ENCODE peak calls at places on chromosomes 1 and 21, in nine cellular contexts. One of them, this sample, is unnamed.

GRCh38 chr1:61270761-61271411 is 188.5 kb downstream of the NFIA start:
- DNase-seq in heart left ventricle: no peak
- DNase-seq in left ventricle myocardium superior: no peak
- DNase-seq in anterior cingulate cortex: no peak
- DNase-seq in mammary epithelial cell: no peak
- DNase-seq in kidney epithelial cell: no peak
- DNase-seq in GM23338: no peak
- DNase-seq in activated CD4-positive, CD25-positive, alpha-beta regulatory T cell treated with anti-CD3 and anti-CD28 coated beads, Interleukin-2, amount 50 U/mL, for 72 hours: no peak
- DNase-seq in T-cell: no peak
- DNase-seq in this sample: no peak

GRCh38 chr21:42218836-42219605 is at the start of gene ABCG1:
- DNase-seq in kidney epithelial cell: no peak
- DNase-seq in anterior cingulate cortex: peak; percentile 34
- DNase-seq in heart left ventricle: peak; percentile 67
- DNase-seq in left ventricle myocardium superior: peak; percentile 78
- DNase-seq in mammary epithelial cell: peak; percentile 36
- DNase-seq in GM23338: peak; percentile 87
- DNase-seq in T-cell: peak; percentile 43
- DNase-seq in activated CD4-positive, CD25-positive, alpha-beta regulatory T cell treated with anti-CD3 and anti-CD28 coated beads, Interleukin-2, amount 50 U/mL, for 72 hours: peak; percentile 51
- DNase-seq in this sample: peak; percentile 54

GRCh38 chr21:32403201-32403701 is 9.3 kb upstream of the EVA1C start:
- DNase-seq in kidney epithelial cell: no peak
- DNase-seq in activated CD4-positive, CD25-positive, alpha-beta regulatory T cell treated with anti-CD3 and anti-CD28 coated beads, Interleukin-2, amount 50 U/mL, for 72 hours: no peak
- DNase-seq in T-cell: peak; percentile 11
- DNase-seq in anterior cingulate cortex: peak; percentile 31
- DNase-seq in GM23338: peak; percentile 92
- DNase-seq in mammary epithelial cell: peak; percentile 47
- DNase-seq in left ventricle myocardium superior: peak; percentile 57
- DNase-seq in heart left ventricle: peak; percentile 63
- DNase-seq in this sample: peak; percentile 50

GRCh38 chr1:5001466-5001865 is 347.1 kb downstream of the AJAP1 start:
- DNase-seq in anterior cingulate cortex: no peak
- DNase-seq in heart left ventricle: no peak
- DNase-seq in T-cell: no peak
- DNase-seq in GM23338: no peak
- DNase-seq in activated CD4-positive, CD25-positive, alpha-beta regulatory T cell treated with anti-CD3 and anti-CD28 coated beads, Interleukin-2, amount 50 U/mL, for 72 hours: no peak
- DNase-seq in mammary epithelial cell: no peak
- DNase-seq in kidney epithelial cell: no peak
- DNase-seq in left ventricle myocardium superior: no peak
- DNase-seq in this sample: no peak

GRCh38 chr1:27391511-27392095 is 819 bp upstream of the GPR3 start:
- DNase-seq in activated CD4-positive, CD25-positive, alpha-beta regulatory T cell treated with anti-CD3 and anti-CD28 coated beads, Interleukin-2, amount 50 U/mL, for 72 hours: no peak
- DNase-seq in kidney epithelial cell: no peak
- DNase-seq in T-cell: no peak
- DNase-seq in anterior cingulate cortex: peak; percentile 20
- DNase-seq in heart left ventricle: peak; percentile 74
- DNase-seq in mammary epithelial cell: peak; percentile 50
- DNase-seq in left ventricle myocardium superior: peak; percentile 65
- DNase-seq in GM23338: peak; percentile 90
- DNase-seq in this sample: peak; percentile 58

GRCh38 chr1:241782396-241782795 is 65.6 kb upstream of the EXO1 start:
- DNase-seq in kidney epithelial cell: no peak
- DNase-seq in mammary epithelial cell: no peak
- DNase-seq in left ventricle myocardium superior: no peak
- DNase-seq in activated CD4-positive, CD25-positive, alpha-beta regulatory T cell treated with anti-CD3 and anti-CD28 coated beads, Interleukin-2, amount 50 U/mL, for 72 hours: no peak
- DNase-seq in T-cell: no peak
- DNase-seq in anterior cingulate cortex: no peak
- DNase-seq in GM23338: no peak
- DNase-seq in heart left ventricle: no peak
- DNase-seq in this sample: no peak

GRCh38 chr1:67614511-67614934 is 70.5 kb upstream of the GADD45A start:
- DNase-seq in kidney epithelial cell: no peak
- DNase-seq in GM23338: no peak
- DNase-seq in activated CD4-positive, CD25-positive, alpha-beta regulatory T cell treated with anti-CD3 and anti-CD28 coated beads, Interleukin-2, amount 50 U/mL, for 72 hours: no peak
- DNase-seq in anterior cingulate cortex: no peak
- DNase-seq in left ventricle myocardium superior: no peak
- DNase-seq in T-cell: no peak
- DNase-seq in mammary epithelial cell: peak; percentile 66
- DNase-seq in heart left ventricle: no peak
- DNase-seq in this sample: no peak

GRCh38 chr1:23598424-23598823 is 39.1 kb upstream of the ID3 start:
- DNase-seq in activated CD4-positive, CD25-positive, alpha-beta regulatory T cell treated with anti-CD3 and anti-CD28 coated beads, Interleukin-2, amount 50 U/mL, for 72 hours: no peak
- DNase-seq in left ventricle myocardium superior: no peak
- DNase-seq in mammary epithelial cell: no peak
- DNase-seq in anterior cingulate cortex: no peak
- DNase-seq in T-cell: no peak
- DNase-seq in kidney epithelial cell: no peak
- DNase-seq in heart left ventricle: no peak
- DNase-seq in GM23338: peak; percentile 98
- DNase-seq in this sample: no peak

GRCh38 chr1:22689505-22689904 is 21.1 kb upstream of the EPHB2 start:
- DNase-seq in anterior cingulate cortex: no peak
- DNase-seq in kidney epithelial cell: peak; percentile 99
- DNase-seq in left ventricle myocardium superior: no peak
- DNase-seq in activated CD4-positive, CD25-positive, alpha-beta regulatory T cell treated with anti-CD3 and anti-CD28 coated beads, Interleukin-2, amount 50 U/mL, for 72 hours: no peak
- DNase-seq in T-cell: no peak
- DNase-seq in mammary epithelial cell: peak; percentile 71
- DNase-seq in heart left ventricle: no peak
- DNase-seq in GM23338: no peak
- DNase-seq in this sample: no peak

GRCh38 chr1:220300442-220301121 is 28.3 kb upstream of the RAB3GAP2 start:
- DNase-seq in heart left ventricle: peak; percentile 77
- DNase-seq in kidney epithelial cell: peak; percentile 90
- DNase-seq in activated CD4-positive, CD25-positive, alpha-beta regulatory T cell treated with anti-CD3 and anti-CD28 coated beads, Interleukin-2, amount 50 U/mL, for 72 hours: no peak
- DNase-seq in left ventricle myocardium superior: peak; percentile 64
- DNase-seq in anterior cingulate cortex: no peak
- DNase-seq in mammary epithelial cell: peak; percentile 76
- DNase-seq in T-cell: no peak
- DNase-seq in GM23338: peak; percentile 64
- DNase-seq in this sample: peak; percentile 67

GRCh38 chr1:168386949-168387586 is 106.4 kb downstream of the TBX19 start:
- DNase-seq in kidney epithelial cell: peak; percentile 37
- DNase-seq in mammary epithelial cell: peak; percentile 94
- DNase-seq in T-cell: peak; percentile 68
- DNase-seq in heart left ventricle: peak; percentile 23
- DNase-seq in activated CD4-positive, CD25-positive, alpha-beta regulatory T cell treated with anti-CD3 and anti-CD28 coated beads, Interleukin-2, amount 50 U/mL, for 72 hours: peak; percentile 55
- DNase-seq in GM23338: peak; percentile 81
- DNase-seq in anterior cingulate cortex: peak; percentile 30
- DNase-seq in left ventricle myocardium superior: peak; percentile 52
- DNase-seq in this sample: no peak

GRCh38 chr1:184392779-184393522 is 6.1 kb downstream of the C1orf21 start:
- DNase-seq in GM23338: no peak
- DNase-seq in anterior cingulate cortex: no peak
- DNase-seq in heart left ventricle: no peak
- DNase-seq in left ventricle myocardium superior: no peak
- DNase-seq in T-cell: no peak
- DNase-seq in mammary epithelial cell: peak; percentile 39
- DNase-seq in kidney epithelial cell: no peak
- DNase-seq in activated CD4-positive, CD25-positive, alpha-beta regulatory T cell treated with anti-CD3 and anti-CD28 coated beads, Interleukin-2, amount 50 U/mL, for 72 hours: no peak
- DNase-seq in this sample: no peak

GRCh38 chr1:8019229-8019620 is 6.9 kb downstream of the ERRFI1 start:
- DNase-seq in anterior cingulate cortex: no peak
- DNase-seq in kidney epithelial cell: no peak
- DNase-seq in activated CD4-positive, CD25-positive, alpha-beta regulatory T cell treated with anti-CD3 and anti-CD28 coated beads, Interleukin-2, amount 50 U/mL, for 72 hours: no peak
- DNase-seq in left ventricle myocardium superior: no peak
- DNase-seq in heart left ventricle: no peak
- DNase-seq in T-cell: no peak
- DNase-seq in GM23338: no peak
- DNase-seq in mammary epithelial cell: no peak
- DNase-seq in this sample: no peak

GRCh38 chr1:225437710-225438437 is 10.0 kb upstream of the LBR start:
- DNase-seq in T-cell: no peak
- DNase-seq in activated CD4-positive, CD25-positive, alpha-beta regulatory T cell treated with anti-CD3 and anti-CD28 coated beads, Interleukin-2, amount 50 U/mL, for 72 hours: no peak
- DNase-seq in left ventricle myocardium superior: no peak
- DNase-seq in heart left ventricle: no peak
- DNase-seq in mammary epithelial cell: no peak
- DNase-seq in kidney epithelial cell: no peak
- DNase-seq in GM23338: peak; percentile 61
- DNase-seq in anterior cingulate cortex: no peak
- DNase-seq in this sample: no peak

GRCh38 chr1:241675983-241676382 is 23.9 kb downstream of the WDR64 start:
- DNase-seq in activated CD4-positive, CD25-positive, alpha-beta regulatory T cell treated with anti-CD3 and anti-CD28 coated beads, Interleukin-2, amount 50 U/mL, for 72 hours: no peak
- DNase-seq in mammary epithelial cell: no peak
- DNase-seq in T-cell: no peak
- DNase-seq in kidney epithelial cell: no peak
- DNase-seq in heart left ventricle: no peak
- DNase-seq in GM23338: no peak
- DNase-seq in anterior cingulate cortex: no peak
- DNase-seq in left ventricle myocardium superior: no peak
- DNase-seq in this sample: no peak

GRCh38 chr1:23436520-23437354 is 12.2 kb upstream of the TCEA3 start:
- DNase-seq in left ventricle myocardium superior: no peak
- DNase-seq in kidney epithelial cell: no peak
- DNase-seq in GM23338: peak; percentile 97
- DNase-seq in mammary epithelial cell: no peak
- DNase-seq in activated CD4-positive, CD25-positive, alpha-beta regulatory T cell treated with anti-CD3 and anti-CD28 coated beads, Interleukin-2, amount 50 U/mL, for 72 hours: no peak
- DNase-seq in heart left ventricle: no peak
- DNase-seq in anterior cingulate cortex: no peak
- DNase-seq in T-cell: peak; percentile 21
- DNase-seq in this sample: no peak

GRCh38 chr1:28074892-28075511 is 13.4 kb downstream of the EYA3 start:
- DNase-seq in heart left ventricle: no peak
- DNase-seq in left ventricle myocardium superior: no peak
- DNase-seq in kidney epithelial cell: no peak
- DNase-seq in anterior cingulate cortex: no peak
- DNase-seq in mammary epithelial cell: no peak
- DNase-seq in GM23338: no peak
- DNase-seq in T-cell: no peak
- DNase-seq in activated CD4-positive, CD25-positive, alpha-beta regulatory T cell treated with anti-CD3 and anti-CD28 coated beads, Interleukin-2, amount 50 U/mL, for 72 hours: no peak
- DNase-seq in this sample: no peak

GRCh38 chr1:111654839-111655238 is 35.2 kb downstream of the RAP1A start:
- DNase-seq in left ventricle myocardium superior: no peak
- DNase-seq in mammary epithelial cell: no peak
- DNase-seq in T-cell: no peak
- DNase-seq in GM23338: no peak
- DNase-seq in heart left ventricle: no peak
- DNase-seq in anterior cingulate cortex: no peak
- DNase-seq in kidney epithelial cell: no peak
- DNase-seq in activated CD4-positive, CD25-positive, alpha-beta regulatory T cell treated with anti-CD3 and anti-CD28 coated beads, Interleukin-2, amount 50 U/mL, for 72 hours: no peak
- DNase-seq in this sample: no peak

GRCh38 chr1:3551711-3552110 is 59.6 kb downstream of the MEGF6 start:
- DNase-seq in kidney epithelial cell: no peak
- DNase-seq in activated CD4-positive, CD25-positive, alpha-beta regulatory T cell treated with anti-CD3 and anti-CD28 coated beads, Interleukin-2, amount 50 U/mL, for 72 hours: no peak
- DNase-seq in GM23338: no peak
- DNase-seq in T-cell: no peak
- DNase-seq in left ventricle myocardium superior: no peak
- DNase-seq in heart left ventricle: no peak
- DNase-seq in anterior cingulate cortex: no peak
- DNase-seq in mammary epithelial cell: no peak
- DNase-seq in this sample: no peak

GRCh38 chr1:178330848-178331497 is 165.8 kb downstream of the CLEC20A start:
- DNase-seq in anterior cingulate cortex: no peak
- DNase-seq in heart left ventricle: no peak
- DNase-seq in kidney epithelial cell: no peak
- DNase-seq in mammary epithelial cell: no peak
- DNase-seq in left ventricle myocardium superior: no peak
- DNase-seq in GM23338: no peak
- DNase-seq in T-cell: no peak
- DNase-seq in activated CD4-positive, CD25-positive, alpha-beta regulatory T cell treated with anti-CD3 and anti-CD28 coated beads, Interleukin-2, amount 50 U/mL, for 72 hours: no peak
- DNase-seq in this sample: no peak

GRCh38 chr1:3817821-3818597 is 21.7 kb upstream of the LRRC47 start:
- DNase-seq in kidney epithelial cell: no peak
- DNase-seq in anterior cingulate cortex: no peak
- DNase-seq in GM23338: no peak
- DNase-seq in mammary epithelial cell: no peak
- DNase-seq in heart left ventricle: no peak
- DNase-seq in T-cell: no peak
- DNase-seq in left ventricle myocardium superior: no peak
- DNase-seq in activated CD4-positive, CD25-positive, alpha-beta regulatory T cell treated with anti-CD3 and anti-CD28 coated beads, Interleukin-2, amount 50 U/mL, for 72 hours: no peak
- DNase-seq in this sample: no peak

GRCh38 chr21:36835383-36835795 is 131.1 kb downstream of the HLCS start:
- DNase-seq in anterior cingulate cortex: no peak
- DNase-seq in mammary epithelial cell: no peak
- DNase-seq in kidney epithelial cell: no peak
- DNase-seq in heart left ventricle: peak; percentile 50
- DNase-seq in left ventricle myocardium superior: peak; percentile 62
- DNase-seq in GM23338: no peak
- DNase-seq in T-cell: no peak
- DNase-seq in activated CD4-positive, CD25-positive, alpha-beta regulatory T cell treated with anti-CD3 and anti-CD28 coated beads, Interleukin-2, amount 50 U/mL, for 72 hours: no peak
- DNase-seq in this sample: peak; percentile 48

GRCh38 chr21:23968722-23969647 is 1638.3 kb downstream of the MRPL39 start:
- DNase-seq in heart left ventricle: no peak
- DNase-seq in kidney epithelial cell: no peak
- DNase-seq in left ventricle myocardium superior: no peak
- DNase-seq in T-cell: peak; percentile 75
- DNase-seq in mammary epithelial cell: no peak
- DNase-seq in anterior cingulate cortex: no peak
- DNase-seq in GM23338: peak; percentile 84
- DNase-seq in activated CD4-positive, CD25-positive, alpha-beta regulatory T cell treated with anti-CD3 and anti-CD28 coated beads, Interleukin-2, amount 50 U/mL, for 72 hours: peak; percentile 51
- DNase-seq in this sample: no peak

GRCh38 chr1:68211781-68212180 is 20.5 kb downstream of the WLS start:
- DNase-seq in mammary epithelial cell: no peak
- DNase-seq in GM23338: no peak
- DNase-seq in kidney epithelial cell: no peak
- DNase-seq in anterior cingulate cortex: no peak
- DNase-seq in left ventricle myocardium superior: no peak
- DNase-seq in T-cell: no peak
- DNase-seq in heart left ventricle: no peak
- DNase-seq in activated CD4-positive, CD25-positive, alpha-beta regulatory T cell treated with anti-CD3 and anti-CD28 coated beads, Interleukin-2, amount 50 U/mL, for 72 hours: no peak
- DNase-seq in this sample: no peak

GRCh38 chr1:17653728-17654351 is 101.3 kb upstream of the ACTL8 start:
- DNase-seq in GM23338: peak; percentile 80
- DNase-seq in kidney epithelial cell: no peak
- DNase-seq in T-cell: no peak
- DNase-seq in left ventricle myocardium superior: peak; percentile 58
- DNase-seq in activated CD4-positive, CD25-positive, alpha-beta regulatory T cell treated with anti-CD3 and anti-CD28 coated beads, Interleukin-2, amount 50 U/mL, for 72 hours: no peak
- DNase-seq in heart left ventricle: no peak
- DNase-seq in mammary epithelial cell: no peak
- DNase-seq in anterior cingulate cortex: peak; percentile 14
- DNase-seq in this sample: no peak

GRCh38 chr1:244100691-244101453 is 49.8 kb downstream of the ZBTB18 start:
- DNase-seq in T-cell: no peak
- DNase-seq in activated CD4-positive, CD25-positive, alpha-beta regulatory T cell treated with anti-CD3 and anti-CD28 coated beads, Interleukin-2, amount 50 U/mL, for 72 hours: no peak
- DNase-seq in mammary epithelial cell: no peak
- DNase-seq in left ventricle myocardium superior: no peak
- DNase-seq in GM23338: no peak
- DNase-seq in heart left ventricle: no peak
- DNase-seq in kidney epithelial cell: no peak
- DNase-seq in anterior cingulate cortex: no peak
- DNase-seq in this sample: no peak

GRCh38 chr1:75632350-75632949 is 21.5 kb upstream of the SLC44A5 start:
- DNase-seq in anterior cingulate cortex: no peak
- DNase-seq in GM23338: peak; percentile 72
- DNase-seq in T-cell: no peak
- DNase-seq in heart left ventricle: no peak
- DNase-seq in activated CD4-positive, CD25-positive, alpha-beta regulatory T cell treated with anti-CD3 and anti-CD28 coated beads, Interleukin-2, amount 50 U/mL, for 72 hours: no peak
- DNase-seq in mammary epithelial cell: peak; percentile 11
- DNase-seq in kidney epithelial cell: no peak
- DNase-seq in left ventricle myocardium superior: no peak
- DNase-seq in this sample: no peak

GRCh38 chr21:45507523-45507875 is 34.7 kb downstream of the SLC19A1 start:
- DNase-seq in heart left ventricle: no peak
- DNase-seq in kidney epithelial cell: no peak
- DNase-seq in mammary epithelial cell: no peak
- DNase-seq in activated CD4-positive, CD25-positive, alpha-beta regulatory T cell treated with anti-CD3 and anti-CD28 coated beads, Interleukin-2, amount 50 U/mL, for 72 hours: no peak
- DNase-seq in GM23338: no peak
- DNase-seq in anterior cingulate cortex: no peak
- DNase-seq in left ventricle myocardium superior: peak; percentile 24
- DNase-seq in T-cell: no peak
- DNase-seq in this sample: no peak

GRCh38 chr1:185720633-185721272 is 13.4 kb upstream of the HMCN1 start:
- DNase-seq in heart left ventricle: no peak
- DNase-seq in anterior cingulate cortex: no peak
- DNase-seq in activated CD4-positive, CD25-positive, alpha-beta regulatory T cell treated with anti-CD3 and anti-CD28 coated beads, Interleukin-2, amount 50 U/mL, for 72 hours: no peak
- DNase-seq in kidney epithelial cell: no peak
- DNase-seq in mammary epithelial cell: peak; percentile 28
- DNase-seq in GM23338: peak; percentile 65
- DNase-seq in T-cell: no peak
- DNase-seq in left ventricle myocardium superior: no peak
- DNase-seq in this sample: no peak

GRCh38 chr1:20496241-20496661 is 10.2 kb upstream of the CAMK2N1 start:
- DNase-seq in activated CD4-positive, CD25-positive, alpha-beta regulatory T cell treated with anti-CD3 and anti-CD28 coated beads, Interleukin-2, amount 50 U/mL, for 72 hours: no peak
- DNase-seq in GM23338: no peak
- DNase-seq in left ventricle myocardium superior: no peak
- DNase-seq in anterior cingulate cortex: no peak
- DNase-seq in T-cell: no peak
- DNase-seq in heart left ventricle: no peak
- DNase-seq in kidney epithelial cell: peak; percentile 91
- DNase-seq in mammary epithelial cell: peak; percentile 100
- DNase-seq in this sample: no peak

GRCh38 chr1:96472471-96472870 is 249.1 kb upstream of the PTBP2 start:
- DNase-seq in activated CD4-positive, CD25-positive, alpha-beta regulatory T cell treated with anti-CD3 and anti-CD28 coated beads, Interleukin-2, amount 50 U/mL, for 72 hours: no peak
- DNase-seq in heart left ventricle: no peak
- DNase-seq in mammary epithelial cell: peak; percentile 71
- DNase-seq in anterior cingulate cortex: no peak
- DNase-seq in kidney epithelial cell: peak; percentile 59
- DNase-seq in T-cell: no peak
- DNase-seq in GM23338: no peak
- DNase-seq in left ventricle myocardium superior: no peak
- DNase-seq in this sample: no peak

This sample was measured in left ventricle myocardium inferior.